ENCODE peak calls at places on chromosomes 2 and 18, in four cellular contexts. One of them, this sample, is unnamed.

GRCh38 chr2:240840435-240841060 is 20.5 kb upstream of the KIF1A start:
- DNase-seq in right lobe of liver: peak
- DNase-seq in epithelial cell of esophagus: peak
- DNase-seq in astrocyte of the cerebellum: peak
- DNase-seq in this sample: peak

GRCh38 chr18:22813648-22814328 is 119.3 kb upstream of the RBBP8 start:
- DNase-seq in right lobe of liver: no peak
- DNase-seq in epithelial cell of esophagus: peak
- DNase-seq in astrocyte of the cerebellum: no peak
- DNase-seq in this sample: no peak

GRCh38 chr2:100972452-100972851 is 29.6 kb upstream of the RPL31 start:
- DNase-seq in right lobe of liver: no peak
- DNase-seq in epithelial cell of esophagus: no peak
- DNase-seq in astrocyte of the cerebellum: no peak
- DNase-seq in this sample: no peak

GRCh38 chr18:46868171-46868921 is 49.0 kb downstream of the PIAS2 start:
- DNase-seq in right lobe of liver: no peak
- DNase-seq in epithelial cell of esophagus: peak
- DNase-seq in astrocyte of the cerebellum: no peak
- DNase-seq in this sample: no peak

GRCh38 chr2:156663757-156664409 is 227.7 kb downstream of the GPD2 start:
- DNase-seq in right lobe of liver: no peak
- DNase-seq in epithelial cell of esophagus: no peak
- DNase-seq in astrocyte of the cerebellum: no peak
- DNase-seq in this sample: no peak

GRCh38 chr18:6929370-6930102 is 188.1 kb downstream of the LAMA1 start:
- DNase-seq in right lobe of liver: no peak
- DNase-seq in epithelial cell of esophagus: no peak
- DNase-seq in astrocyte of the cerebellum: no peak
- DNase-seq in this sample: no peak

GRCh38 chr2:185201063-185201462 is 537.5 kb upstream of the FSIP2 start:
- DNase-seq in right lobe of liver: no peak
- DNase-seq in epithelial cell of esophagus: no peak
- DNase-seq in astrocyte of the cerebellum: no peak
- DNase-seq in this sample: no peak

GRCh38 chr2:163479599-163479998 is 256.2 kb downstream of the FIGN start:
- DNase-seq in right lobe of liver: no peak
- DNase-seq in epithelial cell of esophagus: no peak
- DNase-seq in astrocyte of the cerebellum: no peak
- DNase-seq in this sample: no peak

GRCh38 chr18:79875531-79875919 is 75.9 kb downstream of the SLC66A2 start:
- DNase-seq in right lobe of liver: no peak
- DNase-seq in epithelial cell of esophagus: no peak
- DNase-seq in astrocyte of the cerebellum: no peak
- DNase-seq in this sample: no peak

GRCh38 chr2:68196120-68196716 is 38.5 kb downstream of the PNO1 start:
- DNase-seq in right lobe of liver: no peak
- DNase-seq in epithelial cell of esophagus: peak
- DNase-seq in astrocyte of the cerebellum: no peak
- DNase-seq in this sample: no peak

GRCh38 chr2:183078163-183078466 is 432 bp upstream of the DUSP19 start:
- DNase-seq in right lobe of liver: peak
- DNase-seq in epithelial cell of esophagus: no peak
- DNase-seq in astrocyte of the cerebellum: no peak
- DNase-seq in this sample: no peak

GRCh38 chr2:68878071-68878711 is 7.0 kb upstream of the BMP10 start:
- DNase-seq in right lobe of liver: no peak
- DNase-seq in epithelial cell of esophagus: no peak
- DNase-seq in astrocyte of the cerebellum: no peak
- DNase-seq in this sample: no peak

GRCh38 chr2:147588191-147588590 is 256.6 kb upstream of the ACVR2A start:
- DNase-seq in right lobe of liver: no peak
- DNase-seq in epithelial cell of esophagus: peak
- DNase-seq in astrocyte of the cerebellum: no peak
- DNase-seq in this sample: no peak

GRCh38 chr2:68756178-68756577 is 21.6 kb downstream of the ARHGAP25 start:
- DNase-seq in right lobe of liver: no peak
- DNase-seq in epithelial cell of esophagus: no peak
- DNase-seq in astrocyte of the cerebellum: no peak
- DNase-seq in this sample: no peak

GRCh38 chr2:176907341-176907740 is 305.3 kb upstream of the HNRNPA3 start:
- DNase-seq in right lobe of liver: no peak
- DNase-seq in epithelial cell of esophagus: no peak
- DNase-seq in astrocyte of the cerebellum: no peak
- DNase-seq in this sample: no peak

GRCh38 chr2:46984034-46984433 is 68.4 kb upstream of the MCFD2 start:
- DNase-seq in right lobe of liver: no peak
- DNase-seq in epithelial cell of esophagus: no peak
- DNase-seq in astrocyte of the cerebellum: no peak
- DNase-seq in this sample: no peak

GRCh38 chr2:43455735-43456642 is 139.8 kb downstream of the THADA start:
- DNase-seq in right lobe of liver: no peak
- DNase-seq in epithelial cell of esophagus: no peak
- DNase-seq in astrocyte of the cerebellum: peak
- DNase-seq in this sample: no peak
- TF ChIP-seq CTCF in right lobe of liver: peak
- TF ChIP-seq CTCF in epithelial cell of esophagus: no peak
- TF ChIP-seq CTCF in astrocyte of the cerebellum: no peak
- TF ChIP-seq CTCF in this sample: no peak

GRCh38 chr2:24831736-24832421 is 38.7 kb downstream of the CENPO start:
- DNase-seq in right lobe of liver: no peak
- DNase-seq in epithelial cell of esophagus: no peak
- DNase-seq in astrocyte of the cerebellum: no peak
- DNase-seq in this sample: no peak

GRCh38 chr2:24830351-24830750 is 37.1 kb downstream of the CENPO start:
- DNase-seq in right lobe of liver: no peak
- DNase-seq in epithelial cell of esophagus: no peak
- DNase-seq in astrocyte of the cerebellum: peak
- DNase-seq in this sample: no peak

GRCh38 chr2:24832526-24832925 is 39.3 kb downstream of the CENPO start:
- DNase-seq in right lobe of liver: no peak
- DNase-seq in epithelial cell of esophagus: no peak
- DNase-seq in astrocyte of the cerebellum: no peak
- DNase-seq in this sample: no peak

GRCh38 chr2:24830786-24831185 is 37.6 kb downstream of the CENPO start:
- DNase-seq in right lobe of liver: no peak
- DNase-seq in epithelial cell of esophagus: no peak
- DNase-seq in astrocyte of the cerebellum: no peak
- DNase-seq in this sample: no peak

DNA sequence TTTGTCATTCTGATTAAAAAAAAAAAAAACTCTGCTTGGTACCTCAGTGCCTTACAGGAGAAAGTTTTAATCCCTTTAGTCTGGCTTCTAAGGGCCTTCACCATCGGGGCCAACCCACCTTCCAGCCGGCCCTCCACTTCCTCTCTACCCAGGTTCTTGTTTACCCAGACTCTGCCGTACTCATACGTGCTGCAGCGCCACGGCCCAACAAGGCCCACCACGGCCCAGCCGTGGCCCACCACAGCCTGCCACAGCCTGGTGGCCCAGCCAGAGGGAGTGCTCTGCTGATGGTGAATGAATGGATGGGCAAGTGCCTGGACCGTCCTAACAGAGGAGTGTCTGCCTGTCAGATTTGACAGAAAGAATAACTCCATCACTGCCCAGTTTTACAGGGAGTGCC is 38.0 kb downstream of the CENPO start:
- DNase-seq in right lobe of liver: no peak
- DNase-seq in epithelial cell of esophagus: no peak
- DNase-seq in astrocyte of the cerebellum: no peak
- DNase-seq in this sample: no peak
- H3K4me3 ChIP-seq in right lobe of liver: no peak
- H3K4me3 ChIP-seq in epithelial cell of esophagus: no peak
- H3K4me3 ChIP-seq in astrocyte of the cerebellum: no peak
- H3K4me3 ChIP-seq in this sample: no peak

DNA sequence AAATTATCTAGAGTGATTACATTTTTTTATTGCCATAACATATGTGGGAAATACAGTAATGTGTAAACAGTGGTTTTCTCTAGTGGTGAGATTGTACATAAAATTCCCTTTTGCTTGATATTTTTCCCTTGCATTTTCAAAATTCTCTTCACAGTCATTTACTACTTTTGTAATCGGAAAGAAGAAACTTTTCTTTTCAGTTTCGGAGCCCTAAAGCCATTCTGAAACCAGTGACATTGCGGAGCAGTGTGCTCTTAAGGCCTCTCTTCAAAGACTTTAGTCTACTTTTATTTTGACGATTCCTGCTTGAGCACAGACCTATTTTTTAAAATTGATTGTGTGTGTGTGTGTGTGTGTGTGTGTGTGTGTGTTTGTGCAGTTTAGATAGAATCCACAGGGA is 357.5 kb downstream of the RND3 start:
- DNase-seq in right lobe of liver: no peak
- DNase-seq in epithelial cell of esophagus: no peak
- DNase-seq in astrocyte of the cerebellum: no peak
- DNase-seq in this sample: no peak
- TF ChIP-seq CTCF in right lobe of liver: no peak
- TF ChIP-seq CTCF in epithelial cell of esophagus: no peak
- TF ChIP-seq CTCF in astrocyte of the cerebellum: no peak
- TF ChIP-seq CTCF in this sample: no peak

GRCh38 chr2:110735366-110735765 is 3.0 kb downstream of the ACOXL start:
- DNase-seq in right lobe of liver: no peak
- DNase-seq in epithelial cell of esophagus: no peak
- DNase-seq in astrocyte of the cerebellum: no peak
- DNase-seq in this sample: no peak
- H3K4me3 ChIP-seq in right lobe of liver: no peak
- H3K4me3 ChIP-seq in epithelial cell of esophagus: no peak
- H3K4me3 ChIP-seq in astrocyte of the cerebellum: no peak
- H3K4me3 ChIP-seq in this sample: no peak

GRCh38 chr2:138819964-138820363 is 39.8 kb upstream of the NXPH2 start:
- DNase-seq in right lobe of liver: no peak
- DNase-seq in epithelial cell of esophagus: peak
- DNase-seq in astrocyte of the cerebellum: no peak
- DNase-seq in this sample: no peak

GRCh38 chr2:138811454-138811853 is 31.3 kb upstream of the NXPH2 start:
- DNase-seq in right lobe of liver: no peak
- DNase-seq in epithelial cell of esophagus: no peak
- DNase-seq in astrocyte of the cerebellum: no peak
- DNase-seq in this sample: no peak

GRCh38 chr2:138818479-138818878 is 38.3 kb upstream of the NXPH2 start:
- DNase-seq in right lobe of liver: no peak
- DNase-seq in epithelial cell of esophagus: no peak
- DNase-seq in astrocyte of the cerebellum: peak
- DNase-seq in this sample: no peak

GRCh38 chr2:138814123-138814883 is 34.1 kb upstream of the NXPH2 start:
- DNase-seq in right lobe of liver: no peak
- DNase-seq in epithelial cell of esophagus: peak
- DNase-seq in astrocyte of the cerebellum: no peak
- DNase-seq in this sample: no peak
- TF ChIP-seq CTCF in right lobe of liver: peak
- TF ChIP-seq CTCF in epithelial cell of esophagus: peak
- TF ChIP-seq CTCF in astrocyte of the cerebellum: peak
- TF ChIP-seq CTCF in this sample: peak

DNA sequence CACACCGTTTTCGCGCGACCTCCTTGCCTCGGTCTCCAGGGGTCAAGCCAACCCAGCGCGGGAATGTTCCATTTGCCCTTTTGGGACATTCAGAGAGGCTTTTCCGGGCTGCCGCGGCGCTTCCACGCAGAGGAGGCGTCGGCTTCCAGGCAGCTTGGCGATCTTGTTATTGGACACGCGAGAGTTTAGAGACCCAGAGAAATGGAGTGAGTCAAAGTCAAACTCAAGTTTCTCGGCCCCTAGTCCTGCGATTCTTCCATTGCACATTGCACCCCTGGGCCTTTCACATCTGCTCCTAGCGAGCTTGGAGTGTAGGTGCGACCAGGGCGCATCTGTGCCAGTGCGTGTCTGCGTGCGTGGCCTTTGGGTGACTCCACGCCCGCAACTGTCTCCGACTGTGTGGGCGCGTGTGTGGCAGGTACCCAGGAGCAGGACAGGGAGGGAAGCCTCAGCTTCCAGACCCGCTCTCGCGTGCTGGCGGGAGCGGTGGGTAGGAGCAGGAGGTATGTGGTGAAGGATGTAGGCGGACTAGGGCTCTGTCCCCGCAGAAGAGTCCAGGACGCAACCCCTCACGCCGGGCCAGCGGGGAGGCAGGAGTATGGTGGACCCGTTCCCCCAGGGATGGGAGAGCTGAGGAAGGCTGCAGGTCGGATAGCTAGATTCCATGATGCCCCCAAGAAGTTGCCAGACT is 13.5 kb downstream of the SIX3 start:
- DNase-seq in right lobe of liver: no peak
- DNase-seq in epithelial cell of esophagus: no peak
- DNase-seq in astrocyte of the cerebellum: no peak
- DNase-seq in this sample: no peak
- H3K4me3 ChIP-seq in right lobe of liver: no peak
- H3K4me3 ChIP-seq in epithelial cell of esophagus: peak
- H3K4me3 ChIP-seq in astrocyte of the cerebellum: peak
- H3K4me3 ChIP-seq in this sample: peak

GRCh38 chr2:128037624-128038023 is 9.8 kb upstream of the SAP130 start:
- DNase-seq in right lobe of liver: no peak
- DNase-seq in epithelial cell of esophagus: no peak
- DNase-seq in astrocyte of the cerebellum: no peak
- DNase-seq in this sample: no peak
- TF ChIP-seq CTCF in right lobe of liver: no peak
- TF ChIP-seq CTCF in epithelial cell of esophagus: no peak
- TF ChIP-seq CTCF in astrocyte of the cerebellum: no peak
- TF ChIP-seq CTCF in this sample: no peak